ENCODE peak calls at places on chromosomes 5 and 9, in ten cellular contexts. V is colonic mucosa; Z is stomach; N is CD4-positive, alpha-beta memory T cell; O is CD8-positive, alpha-beta T cell; S is PC-9; B is neuronal stem cell; D is CD8-positive, alpha-beta memory T cell; T is IMR-90; G is left ventricle myocardium inferior. I is an unnamed sample.
A peak's percentile ranks its signal among the peaks of the same experiment; 100 is the strongest.

GRCh38 chr9:92943062-92943616 is 4.2 kb upstream of the FGD3 start:
- DNase-seq in G (peak; percentile 32), D (no peak), B (no peak), N (no peak), Z (peak; percentile 60), T (no peak), S (no peak), V (no peak), O (no peak), I (no peak)

GRCh38 chr9:33229359-33230120 is 10.4 kb upstream of the SPINK4 start:
- DNase-seq in V (peak; percentile 97), D (no peak), B (no peak), T (no peak), G (no peak), N (no peak), S (peak; percentile 90), Z (peak; percentile 90), O (no peak), I (no peak)

GRCh38 chr5:138722518-138722917 is 30.7 kb upstream of the CTNNA1 start:
- DNase-seq in S (peak; percentile 53), T (no peak), G (no peak), D (no peak), B (no peak), Z (peak; percentile 65), O (no peak), V (no peak), N (no peak), I (no peak)

GRCh38 chr5:158431369-158432029 is 572.6 kb upstream of the CLINT1 start:
- DNase-seq in Z (no peak), B (no peak), S (no peak), D (no peak), T (no peak), O (no peak), N (no peak), V (peak; percentile 21), G (no peak), I (no peak)

GRCh38 chr5:168853972-168854371 is 274.8 kb upstream of the PANK3 start:
- DNase-seq in G (no peak), D (no peak), O (no peak), N (no peak), Z (no peak), B (no peak), V (no peak), S (no peak), T (no peak), I (no peak)

GRCh38 chr9:94946256-94946655 is 219.8 kb downstream of the AOPEP start:
- DNase-seq in D (no peak), O (no peak), S (no peak), V (no peak), T (no peak), B (no peak), G (no peak), Z (no peak), N (no peak), I (no peak)

GRCh38 chr5:119454171-119454570 is 1.9 kb downstream of the HSD17B4 start:
- DNase-seq in V (no peak), Z (no peak), G (no peak), S (no peak), B (no peak), O (no peak), T (no peak), N (no peak), D (no peak), I (no peak)

GRCh38 chr9:100099722-100100042 is 639 bp downstream of the INVS start:
- DNase-seq in Z (no peak), B (no peak), V (no peak), O (no peak), G (no peak), D (no peak), N (no peak), S (no peak), T (no peak), I (peak; percentile 45)

GRCh38 chr5:112228672-112229071 is 190.4 kb downstream of the EPB41L4A start:
- DNase-seq in G (peak; percentile 82), O (no peak), T (peak; percentile 2), D (no peak), B (no peak), Z (peak; percentile 95), N (no peak), V (peak; percentile 90), S (peak; percentile 95), I (no peak)

GRCh38 chr5:127076730-127077129 is 3.4 kb upstream of the C5orf63 start:
- DNase-seq in B (no peak), S (peak; percentile 50), O (no peak), Z (no peak), T (peak; percentile 53), D (no peak), V (peak; percentile 30), G (no peak), N (no peak), I (no peak)

GRCh38 chr5:123500476-123500875 is 11.5 kb upstream of the CSNK1G3 start:
- DNase-seq in O (no peak), B (no peak), T (no peak), S (no peak), G (no peak), N (no peak), D (no peak), Z (no peak), V (no peak), I (no peak)

GRCh38 chr5:106862450-106863193 is 808.1 kb downstream of the EFNA5 start:
- DNase-seq in D (no peak), B (no peak), N (no peak), T (peak; percentile 50), S (no peak), Z (no peak), O (no peak), V (no peak), G (no peak), I (no peak)

GRCh38 chr9:98597372-98597771 is 111.4 kb downstream of the GABBR2 start:
- DNase-seq in T (peak; percentile 64), G (no peak), S (no peak), B (no peak), N (no peak), Z (no peak), V (no peak), D (no peak), O (no peak), I (no peak)

GRCh38 chr9:22067196-22067595 is 58.1 kb upstream of the CDKN2B start:
- DNase-seq in D (no peak), O (no peak), B (no peak), S (no peak), N (no peak), Z (no peak), V (no peak), T (peak; percentile 48), G (no peak), I (no peak)

GRCh38 chr9:22073349-22073748 is 64.2 kb upstream of the CDKN2B start:
- DNase-seq in G (no peak), T (no peak), D (no peak), V (no peak), S (no peak), Z (no peak), N (no peak), B (no peak), O (no peak), I (no peak)

GRCh38 chr9:22065431-22065830 is 56.3 kb upstream of the CDKN2B start:
- DNase-seq in G (no peak), N (no peak), V (no peak), Z (no peak), D (no peak), O (no peak), S (no peak), B (no peak), T (no peak), I (no peak)

GRCh38 chr9:22064957-22065356 is 55.9 kb upstream of the CDKN2B start:
- DNase-seq in N (no peak), S (no peak), B (no peak), G (no peak), D (no peak), V (no peak), T (no peak), Z (no peak), O (no peak), I (no peak)

GRCh38 chr9:22068369-22068768 is 59.3 kb upstream of the CDKN2B start:
- DNase-seq in O (no peak), S (no peak), D (no peak), Z (no peak), T (no peak), B (no peak), G (no peak), V (no peak), N (no peak), I (no peak)
- H3K4me3 ChIP-seq in O (no peak overlapping the region), S (no peak overlapping the region), D (no peak overlapping the region), Z (no peak overlapping the region), T (no peak overlapping the region), B (no peak overlapping the region), G (no peak overlapping the region), V (no peak overlapping the region), N (no peak overlapping the region), I (no peak overlapping the region)

GRCh38 chr9:131036071-131036470 is 27.1 kb downstream of the LAMC3 start:
- DNase-seq in B (no peak), Z (no peak), V (no peak), O (no peak), G (no peak), T (no peak), D (no peak), S (no peak), N (no peak), I (no peak)
- H3K4me1 ChIP-seq in B (peaks cover 7% of the 10 kb centered on the region), Z (no peaks in the 10 kb centered on the region), V (no peaks in the 10 kb centered on the region), O (no peaks in the 10 kb centered on the region), G (peaks cover 24% of the 10 kb centered on the region), T (no peaks in the 10 kb centered on the region), D (no peaks in the 10 kb centered on the region), S (no peaks in the 10 kb centered on the region), N (no peaks in the 10 kb centered on the region), I (no peaks in the 10 kb centered on the region)

GRCh38 chr5:1239514-1240251 is 14.5 kb downstream of the SLC6A18 start:
- DNase-seq in N (no peak), Z (peak; percentile 32), V (peak; percentile 93), S (no peak), G (no peak), B (no peak), D (no peak), T (no peak), O (no peak), I (no peak)

GRCh38 chr5:1242733-1243486 is 17.7 kb downstream of the SLC6A18 start:
- DNase-seq in G (no peak), B (no peak), V (no peak), O (no peak), Z (no peak), N (no peak), T (no peak), S (no peak), D (no peak), I (no peak)

GRCh38 chr5:1243487-1244152 is 18.4 kb downstream of the SLC6A18 start:
- DNase-seq in V (no peak), O (no peak), S (no peak), D (no peak), T (no peak), N (no peak), Z (no peak), B (no peak), G (no peak), I (no peak)

GRCh38 chr5:1240496-1241260 is 15.5 kb downstream of the SLC6A18 start:
- DNase-seq in B (no peak), Z (no peak), V (no peak), S (no peak), T (no peak), D (no peak), O (no peak), G (no peak), N (no peak), I (no peak)

GRCh38 chr5:1241509-1242080 is 16.4 kb downstream of the SLC6A18 start:
- DNase-seq in G (no peak), Z (no peak), S (no peak), D (no peak), N (no peak), V (no peak), T (no peak), O (no peak), B (no peak), I (no peak)
- H3K27me3 ChIP-seq in G (peaks cover 55% of the 10 kb centered on the region), Z (peaks cover 26% of the 10 kb centered on the region), S (peaks cover 98% of the 10 kb centered on the region), D (peaks cover 1% of the 10 kb centered on the region), N (no peaks in the 10 kb centered on the region), V (peaks cover 22% of the 10 kb centered on the region), T (peaks cover 2% of the 10 kb centered on the region), O (peaks cover 1% of the 10 kb centered on the region), B (peaks cover 24% of the 10 kb centered on the region), I (peaks cover 16% of the 10 kb centered on the region)

GRCh38 chr9:15147471-15147870 is 159.5 kb downstream of the TTC39B start:
- DNase-seq in V (no peak), T (no peak), B (no peak), D (no peak), S (no peak), Z (no peak), G (no peak), O (no peak), N (no peak), I (no peak)
- H3K4me3 ChIP-seq in V (no peak overlapping the region), T (no peak overlapping the region), B (no peak overlapping the region), D (no peak overlapping the region), S (no peak overlapping the region), Z (no peak overlapping the region), G (no peak overlapping the region), O (no peak overlapping the region), N (no peak overlapping the region), I (no peak overlapping the region)

I was measured in HAP-1.